ENCODE peak calls at places on chromosome 4, in four cellular contexts. One of them, this sample, is unnamed.

GRCh38 chr4:74631338-74631737 is 163.0 kb downstream of the BTC start:
- DNase-seq in H9: no peak
- DNase-seq in body of pancreas: no peak
- DNase-seq in GM23248: peak; percentile 52
- DNase-seq in this sample: no peak

GRCh38 chr4:3074846-3075651 is 568 bp downstream of the HTT start:
- DNase-seq in H9: peak; percentile 83
- DNase-seq in body of pancreas: peak; percentile 48
- DNase-seq in GM23248: peak; percentile 89
- DNase-seq in this sample: peak; percentile 53

GRCh38 chr4:23697001-23697528 is 192.8 kb downstream of the PPARGC1A start:
- DNase-seq in H9: no peak
- DNase-seq in body of pancreas: no peak
- DNase-seq in GM23248: no peak
- DNase-seq in this sample: no peak

GRCh38 chr4:177511611-177512010 is 69.4 kb upstream of the AGA start:
- DNase-seq in H9: no peak
- DNase-seq in body of pancreas: no peak
- DNase-seq in GM23248: no peak
- DNase-seq in this sample: peak; percentile 56

GRCh38 chr4:10151182-10151581 is 34.6 kb upstream of the WDR1 start:
- DNase-seq in H9: no peak
- DNase-seq in body of pancreas: no peak
- DNase-seq in GM23248: no peak
- DNase-seq in this sample: no peak

GRCh38 chr4:140037353-140038030 is 116.5 kb downstream of the MAML3 start:
- DNase-seq in H9: no peak
- DNase-seq in body of pancreas: no peak
- DNase-seq in GM23248: peak; percentile 94
- DNase-seq in this sample: peak; percentile 46

GRCh38 chr4:102678695-102679335 is 82.0 kb downstream of the MANBA start:
- DNase-seq in H9: no peak
- DNase-seq in body of pancreas: no peak
- DNase-seq in GM23248: no peak
- DNase-seq in this sample: no peak

GRCh38 chr4:185640809-185641675 is 105.7 kb upstream of the PDLIM3 start:
- DNase-seq in H9: no peak
- DNase-seq in body of pancreas: no peak
- DNase-seq in GM23248: peak; percentile 86
- DNase-seq in this sample: no peak

GRCh38 chr4:126956192-126956897 is 676.4 kb upstream of the INTU start:
- DNase-seq in H9: peak; percentile 31
- DNase-seq in body of pancreas: no peak
- DNase-seq in GM23248: no peak
- DNase-seq in this sample: no peak

GRCh38 chr4:19492611-19493010 is 759.1 kb upstream of the SLIT2 start:
- DNase-seq in H9: no peak
- DNase-seq in body of pancreas: no peak
- DNase-seq in GM23248: peak; percentile 41
- DNase-seq in this sample: no peak

GRCh38 chr4:169185133-169185956 is 85.4 kb downstream of the SH3RF1 start:
- DNase-seq in H9: no peak
- DNase-seq in body of pancreas: no peak
- DNase-seq in GM23248: no peak
- DNase-seq in this sample: peak; percentile 51

GRCh38 chr4:7198440-7199128 is 6.2 kb downstream of the SORCS2 start:
- DNase-seq in H9: peak; percentile 22
- DNase-seq in body of pancreas: no peak
- DNase-seq in GM23248: no peak
- DNase-seq in this sample: peak; percentile 63

GRCh38 chr4:87073187-87073569 is 138.4 kb downstream of the AFF1 start:
- DNase-seq in H9: no peak
- DNase-seq in body of pancreas: no peak
- DNase-seq in GM23248: no peak
- DNase-seq in this sample: no peak

GRCh38 chr4:69710580-69710979 is 49.8 kb downstream of the SULT1B1 start:
- DNase-seq in H9: no peak
- DNase-seq in body of pancreas: no peak
- DNase-seq in GM23248: no peak
- DNase-seq in this sample: no peak

GRCh38 chr4:118113220-118113619 is 78.9 kb downstream of the NDST3 start:
- DNase-seq in H9: no peak
- DNase-seq in body of pancreas: no peak
- DNase-seq in GM23248: no peak
- DNase-seq in this sample: no peak

GRCh38 chr4:31193516-31193915 is 473.3 kb downstream of the PCDH7 start:
- DNase-seq in H9: no peak
- DNase-seq in body of pancreas: no peak
- DNase-seq in GM23248: no peak
- DNase-seq in this sample: no peak

GRCh38 chr4:137663376-137664054 is 131.2 kb upstream of the PCDH18 start:
- DNase-seq in H9: no peak
- DNase-seq in body of pancreas: no peak
- DNase-seq in GM23248: no peak
- DNase-seq in this sample: no peak

GRCh38 chr4:159545556-159545955 is 442.7 kb downstream of the RAPGEF2 start:
- DNase-seq in H9: no peak
- DNase-seq in body of pancreas: no peak
- DNase-seq in GM23248: no peak
- DNase-seq in this sample: no peak
- H3K9me3 ChIP-seq in H9: no peaks in the 10 kb centered on the region
- H3K9me3 ChIP-seq in body of pancreas: no peaks in the 10 kb centered on the region
- H3K9me3 ChIP-seq in GM23248: no peaks in the 10 kb centered on the region
- H3K9me3 ChIP-seq in this sample: no peaks in the 10 kb centered on the region

DNA sequence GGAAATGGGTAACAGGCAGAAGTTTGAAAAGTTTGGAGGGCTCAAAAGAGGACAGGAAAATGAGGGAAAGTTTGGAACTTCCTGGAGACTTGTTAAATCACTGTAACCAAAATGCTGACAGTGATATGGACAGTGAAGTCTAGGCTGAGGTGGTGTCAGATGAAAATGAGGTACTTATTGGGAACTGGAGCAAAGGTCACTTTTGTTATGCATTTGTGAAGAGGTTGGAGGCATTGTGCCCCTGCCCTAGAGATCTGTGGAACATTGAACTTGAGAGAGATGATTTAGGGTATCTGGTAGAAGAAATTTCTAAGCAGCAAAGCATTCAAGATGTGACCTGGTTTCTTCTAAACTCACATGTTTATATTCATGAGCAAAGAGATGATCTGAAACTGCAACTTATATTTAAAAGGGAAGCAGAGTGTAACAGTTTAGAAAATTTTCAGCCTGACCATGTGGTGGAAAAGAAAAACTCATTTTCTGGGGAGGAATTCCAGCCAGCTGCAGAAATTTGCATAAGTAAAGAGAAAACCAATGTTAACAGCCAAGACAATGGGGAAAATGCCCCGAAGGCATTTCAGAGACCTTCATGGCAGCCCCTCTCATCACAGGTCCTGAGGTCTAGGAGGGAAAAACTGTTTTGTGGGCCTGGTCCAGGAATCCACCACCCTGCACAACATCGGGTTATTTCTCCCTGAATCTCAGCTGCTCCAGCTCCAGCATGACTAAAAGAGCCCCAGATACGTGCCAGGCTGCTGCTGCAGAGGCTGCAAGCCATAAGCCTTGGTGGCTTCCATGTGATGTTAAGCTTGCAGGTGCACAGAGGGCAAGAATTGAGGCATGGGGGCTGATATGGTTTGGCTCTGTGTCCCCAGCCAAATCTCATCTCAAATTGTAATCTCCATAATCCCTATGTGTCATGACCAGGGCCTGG is 632.5 kb upstream of the GNPDA2 start:
- DNase-seq in H9: peak; percentile 39
- DNase-seq in body of pancreas: no peak
- DNase-seq in GM23248: no peak
- DNase-seq in this sample: no peak
- H3K9me3 ChIP-seq in H9: no peaks in the 10 kb centered on the region
- H3K9me3 ChIP-seq in body of pancreas: no peaks in the 10 kb centered on the region
- H3K9me3 ChIP-seq in GM23248: no peaks in the 10 kb centered on the region
- H3K9me3 ChIP-seq in this sample: no peaks in the 10 kb centered on the region

GRCh38 chr4:93312299-93312698 is 516.3 kb upstream of the ATOH1 start:
- DNase-seq in H9: no peak
- DNase-seq in body of pancreas: no peak
- DNase-seq in GM23248: no peak
- DNase-seq in this sample: no peak
- H3K9me3 ChIP-seq in H9: no peaks in the 10 kb centered on the region
- H3K9me3 ChIP-seq in body of pancreas: no peaks in the 10 kb centered on the region
- H3K9me3 ChIP-seq in GM23248: no peaks in the 10 kb centered on the region
- H3K9me3 ChIP-seq in this sample: no peaks in the 10 kb centered on the region

GRCh38 chr4:604131-604530 is 21.2 kb upstream of the PDE6B start:
- DNase-seq in H9: no peak
- DNase-seq in body of pancreas: no peak
- DNase-seq in GM23248: no peak
- DNase-seq in this sample: no peak
- H3K9me3 ChIP-seq in H9: no peaks in the 10 kb centered on the region
- H3K9me3 ChIP-seq in body of pancreas: no peaks in the 10 kb centered on the region
- H3K9me3 ChIP-seq in GM23248: no peaks in the 10 kb centered on the region
- H3K9me3 ChIP-seq in this sample: no peaks in the 10 kb centered on the region

DNA sequence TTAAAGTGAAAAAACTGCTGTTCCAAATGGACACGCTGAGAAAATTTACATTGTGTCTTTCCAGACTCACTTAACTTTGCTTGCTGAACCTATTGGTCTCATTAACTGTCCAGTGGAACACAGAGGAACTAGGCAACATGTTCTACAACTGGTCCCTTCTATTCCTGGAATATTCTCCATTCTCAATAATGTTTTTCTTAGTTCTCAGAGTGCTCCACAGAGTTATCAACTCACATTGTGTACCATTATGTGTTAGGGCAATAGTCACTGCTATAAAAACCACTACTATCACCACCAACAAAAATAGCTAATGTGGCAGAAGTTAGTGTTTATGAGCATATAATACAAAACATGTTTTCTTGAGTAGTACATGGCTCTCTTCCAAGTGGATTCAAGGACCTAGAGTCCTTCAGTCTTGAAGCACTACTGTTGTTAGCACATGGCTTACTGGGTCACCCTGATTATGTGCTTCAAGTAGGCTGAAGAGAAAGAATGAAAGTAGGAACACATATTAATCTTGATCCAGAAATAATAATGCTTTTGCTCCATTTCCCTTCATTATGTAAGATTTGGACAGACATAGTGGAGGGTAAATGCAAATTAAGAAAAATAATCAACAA is 865.3 kb upstream of the HS3ST1 start:
- DNase-seq in H9: no peak
- DNase-seq in body of pancreas: no peak
- DNase-seq in GM23248: no peak
- DNase-seq in this sample: no peak
- H3K9me3 ChIP-seq in H9: no peaks in the 10 kb centered on the region
- H3K9me3 ChIP-seq in body of pancreas: no peaks in the 10 kb centered on the region
- H3K9me3 ChIP-seq in GM23248: no peaks in the 10 kb centered on the region
- H3K9me3 ChIP-seq in this sample: no peaks in the 10 kb centered on the region

DNA sequence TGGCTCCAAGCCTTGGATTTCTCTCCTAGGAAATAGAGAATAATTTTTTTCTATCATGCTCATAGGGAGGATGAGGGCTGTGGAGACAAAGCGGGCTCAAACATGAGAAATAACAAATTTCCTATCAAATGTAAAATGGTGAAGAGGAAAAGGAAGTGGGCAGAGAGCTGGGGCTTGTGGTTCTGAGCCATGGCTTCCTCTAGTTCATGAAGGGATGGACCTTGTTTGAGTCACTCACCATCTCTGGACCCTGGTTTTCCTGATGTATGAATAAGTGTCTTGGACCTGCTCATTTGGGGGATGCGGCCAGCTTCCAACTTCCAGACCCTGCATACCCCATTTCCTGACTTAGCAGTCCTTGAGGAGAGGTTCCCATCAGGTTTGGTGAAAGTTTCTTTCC is 63.0 kb downstream of the MSX1 start:
- DNase-seq in H9: no peak
- DNase-seq in body of pancreas: no peak
- DNase-seq in GM23248: no peak
- DNase-seq in this sample: no peak
- H3K9me3 ChIP-seq in H9: no peaks in the 10 kb centered on the region
- H3K9me3 ChIP-seq in body of pancreas: no peaks in the 10 kb centered on the region
- H3K9me3 ChIP-seq in GM23248: no peaks in the 10 kb centered on the region
- H3K9me3 ChIP-seq in this sample: no peaks in the 10 kb centered on the region

DNA sequence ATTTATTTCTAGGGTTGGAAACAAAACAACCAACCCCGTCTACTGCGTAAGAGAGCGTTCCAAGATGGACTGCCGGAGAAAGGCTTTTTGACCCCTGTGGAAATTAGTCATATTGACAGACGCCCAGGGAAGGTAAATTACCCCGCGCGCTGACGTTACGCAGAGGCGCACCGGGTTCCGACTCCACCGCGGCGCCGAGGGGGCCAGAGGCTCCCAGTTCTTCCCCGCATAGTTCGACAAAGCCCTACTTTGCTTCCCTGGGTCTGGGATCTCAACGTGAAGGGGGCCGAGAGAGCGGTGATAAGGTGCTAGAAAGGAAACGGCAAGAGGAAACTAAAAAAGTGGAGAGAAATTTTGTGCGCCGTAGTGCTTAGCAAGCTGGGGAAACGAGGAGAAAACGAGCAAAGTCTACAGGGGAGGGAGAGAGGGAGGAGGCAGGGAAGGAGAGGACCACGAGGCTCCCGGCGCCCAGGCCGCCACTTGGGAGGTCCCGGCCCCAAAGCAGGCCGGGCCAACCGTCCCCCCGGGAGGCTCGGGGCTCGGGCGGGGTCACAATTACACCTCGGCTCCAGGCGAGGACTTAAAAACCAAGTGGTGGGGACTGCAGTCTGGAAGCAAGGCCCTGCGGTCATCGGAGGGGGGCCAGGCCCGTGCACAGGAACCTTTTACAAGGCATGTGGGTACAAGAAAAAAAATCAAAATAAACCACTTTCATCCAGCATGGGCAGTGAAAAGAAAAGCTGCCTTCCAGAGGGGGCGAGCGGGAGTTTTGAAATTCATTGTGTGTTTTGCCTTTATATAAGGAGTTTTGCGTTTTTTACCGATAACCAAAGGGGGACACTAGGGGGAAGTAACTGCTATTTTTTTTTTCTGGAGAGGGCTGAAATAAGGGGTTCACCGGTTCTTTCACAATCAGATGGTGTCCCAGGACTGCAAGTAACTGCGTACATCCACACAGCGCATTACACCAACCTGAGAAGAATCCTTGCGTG is 13.1 kb downstream of the HAND2 start:
- DNase-seq in H9: peak; percentile 71
- DNase-seq in body of pancreas: no peak
- DNase-seq in GM23248: no peak
- DNase-seq in this sample: no peak
- H3K9me3 ChIP-seq in H9: no peaks in the 10 kb centered on the region
- H3K9me3 ChIP-seq in body of pancreas: no peaks in the 10 kb centered on the region
- H3K9me3 ChIP-seq in GM23248: no peaks in the 10 kb centered on the region
- H3K9me3 ChIP-seq in this sample: no peaks in the 10 kb centered on the region

GRCh38 chr4:149511558-149512298 is 303.9 kb downstream of the IQCM start:
- DNase-seq in H9: no peak
- DNase-seq in body of pancreas: no peak
- DNase-seq in GM23248: no peak
- DNase-seq in this sample: no peak
- H3K9me3 ChIP-seq in H9: no peaks in the 10 kb centered on the region
- H3K9me3 ChIP-seq in body of pancreas: no peaks in the 10 kb centered on the region
- H3K9me3 ChIP-seq in GM23248: no peaks in the 10 kb centered on the region
- H3K9me3 ChIP-seq in this sample: no peaks in the 10 kb centered on the region

This sample was measured in PC-9.